ENCODE peak calls at places on chromosome 22, in seven cellular contexts. H is AG09319, A is mucosa of descending colon, P is GM20000, O is IMR-90, S is right atrium auricular region, K is chondrocyte. W is an unnamed sample.

GRCh38 chr22:43616645-43617044 is 195.5 kb downstream of the EFCAB6 start:
- DNase-seq in P (no peak), K (no peak), A (peak), H (no peak), O (no peak), S (no peak), W (no peak)

GRCh38 chr22:44684506-44685383 is 17.3 kb upstream of the PRR5 start:
- DNase-seq in P (peak), K (peak), A (peak), H (peak), O (peak), S (peak), W (peak)

GRCh38 chr22:37218399-37218770 is 6.1 kb upstream of the SSTR3 start:
- DNase-seq in H (no peak), P (no peak), O (no peak), A (no peak), K (no peak), S (no peak), W (no peak)

GRCh38 chr22:41092847-41093371 is 517 bp downstream of the EP300 start:
- DNase-seq in O (peak), A (peak), K (no peak), P (peak), H (no peak), S (no peak), W (no peak)

GRCh38 chr22:37276771-37277170 is 5.5 kb upstream of the CYTH4 start:
- DNase-seq in K (no peak), H (no peak), S (no peak), A (no peak), P (no peak), O (peak), W (no peak)

GRCh38 chr22:45162531-45162930 is 1.2 kb upstream of the NUP50 start:
- DNase-seq in A (peak), S (no peak), P (no peak), H (no peak), O (no peak), K (no peak), W (no peak)

GRCh38 chr22:44406581-44407403 is 91.2 kb downstream of the RTL6 start:
- DNase-seq in A (no peak), P (no peak), H (no peak), S (no peak), K (peak), O (peak), W (no peak)

GRCh38 chr22:24189249-24190158 is 8.2 kb downstream of the SUSD2 start:
- DNase-seq in H (peak), O (peak), P (peak), A (peak), S (peak), K (peak), W (peak)

GRCh38 chr22:36075230-36075629 is 46.6 kb upstream of the RBFOX2 start:
- DNase-seq in O (no peak), P (no peak), H (no peak), K (no peak), A (no peak), S (no peak), W (no peak)

GRCh38 chr22:43435851-43436535 is 24.2 kb downstream of the MPPED1 start:
- DNase-seq in H (no peak), P (no peak), K (no peak), A (no peak), O (no peak), S (no peak), W (no peak)

GRCh38 chr22:44273175-44273574 is 39.6 kb downstream of the SHISAL1 start:
- DNase-seq in S (no peak), P (no peak), K (no peak), A (no peak), H (no peak), O (no peak), W (no peak)

GRCh38 chr22:50250249-50250554 is 863 bp downstream of the HDAC10 start:
- DNase-seq in K (no peak), S (no peak), H (no peak), O (no peak), P (no peak), A (no peak), W (no peak)

GRCh38 chr22:33000342-33001280 is 57.6 kb downstream of the SYN3 start:
- DNase-seq in S (peak), K (no peak), P (peak), H (peak), O (peak), A (peak), W (no peak)

GRCh38 chr22:33620085-33620484 is 300.2 kb downstream of the LARGE1 start:
- DNase-seq in P (no peak), H (no peak), S (no peak), A (no peak), K (no peak), O (no peak), W (no peak)

GRCh38 chr22:44944891-44945600 is 64.8 kb downstream of the PHF21B start:
- DNase-seq in S (no peak), P (no peak), O (no peak), K (no peak), A (no peak), H (no peak), W (no peak)

GRCh38 chr22:29396126-29396525 is 7.8 kb upstream of the AP1B1 start:
- DNase-seq in S (no peak), K (no peak), P (no peak), A (no peak), O (no peak), H (no peak), W (no peak)

GRCh38 chr22:26835929-26836528 is 178.6 kb downstream of the MIAT start:
- DNase-seq in S (no peak), O (peak), K (no peak), P (peak), H (no peak), A (peak), W (no peak)

GRCh38 chr22:28254396-28254795 is 335.3 kb upstream of the PITPNB start:
- DNase-seq in P (no peak), S (no peak), K (no peak), H (no peak), O (peak), A (no peak), W (no peak)

GRCh38 chr22:33707581-33707980 is 212.7 kb downstream of the LARGE1 start:
- DNase-seq in A (no peak), P (no peak), H (no peak), O (no peak), S (no peak), K (no peak), W (no peak)

GRCh38 chr22:37218771-37219411 is 6.6 kb upstream of the SSTR3 start:
- DNase-seq in P (peak), K (no peak), H (no peak), S (no peak), A (no peak), O (no peak), W (no peak)

GRCh38 chr22:36761553-36762240 is 14.2 kb downstream of the IFT27 start:
- DNase-seq in K (peak), S (no peak), P (no peak), H (no peak), O (no peak), A (no peak), W (no peak)

GRCh38 chr22:29727248-29727551 is 7.4 kb downstream of the CABP7 start:
- DNase-seq in A (peak), S (no peak), O (peak), H (no peak), P (peak), K (no peak), W (no peak)

GRCh38 chr22:40334899-40335298 is 11.4 kb upstream of the ADSL start:
- DNase-seq in A (no peak), K (no peak), H (no peak), O (no peak), P (no peak), S (no peak), W (no peak)

GRCh38 chr22:27723708-27724107 is 77.8 kb downstream of the MN1 start:
- DNase-seq in A (no peak), P (no peak), O (no peak), S (no peak), K (no peak), H (no peak), W (no peak)

GRCh38 chr22:46801826-46802607 is 39.6 kb downstream of the TBC1D22A start:
- DNase-seq in K (no peak), P (no peak), H (no peak), A (no peak), O (no peak), S (no peak), W (no peak)

GRCh38 chr22:42895541-42895981 is 38.5 kb upstream of the ARFGAP3 start:
- DNase-seq in S (no peak), H (no peak), O (no peak), P (no peak), K (no peak), A (no peak), W (no peak)

GRCh38 chr22:17914474-17914873 is 109.9 kb downstream of the MICAL3 start:
- DNase-seq in S (no peak), K (no peak), O (no peak), P (no peak), A (no peak), H (no peak), W (no peak)

GRCh38 chr22:42697542-42698013 is 23.1 kb downstream of the A4GALT start:
- DNase-seq in O (peak), S (peak), K (no peak), P (no peak), A (peak), H (no peak), W (peak)

GRCh38 chr22:40121463-40121862 is 56.3 kb upstream of the TNRC6B start:
- DNase-seq in H (no peak), P (no peak), S (no peak), A (peak), K (no peak), O (no peak), W (no peak)

GRCh38 chr22:28582806-28583205 is 96.8 kb downstream of the TTC28 start:
- DNase-seq in A (no peak), P (no peak), K (no peak), O (peak), H (peak), S (no peak), W (peak)

GRCh38 chr22:44266811-44267760 is 45.7 kb downstream of the SHISAL1 start:
- DNase-seq in O (no peak), K (peak), S (no peak), P (no peak), A (no peak), H (no peak), W (no peak)

GRCh38 chr22:42343551-42344081 is 73.2 kb upstream of the TCF20 start:
- DNase-seq in S (no peak), A (no peak), P (peak), H (no peak), O (no peak), K (no peak), W (no peak)

GRCh38 chr22:31489632-31490495 is at the start of gene EIF4ENIF1:
- DNase-seq in P (peak), O (peak), H (peak), K (peak), S (peak), A (peak), W (peak)

GRCh38 chr22:31488988-31489617 is 539 bp downstream of the EIF4ENIF1 start:
- DNase-seq in S (no peak), A (peak), H (no peak), P (peak), O (peak), K (no peak), W (no peak)

GRCh38 chr22:31492151-31492550 is 2.5 kb upstream of the EIF4ENIF1 start:
- DNase-seq in O (no peak), P (no peak), A (no peak), K (no peak), H (no peak), S (no peak), W (no peak)

GRCh38 chr22:31491218-31491962 is 1.7 kb upstream of the EIF4ENIF1 start:
- DNase-seq in S (no peak), H (no peak), K (no peak), P (no peak), O (no peak), A (no peak), W (no peak)

DNA sequence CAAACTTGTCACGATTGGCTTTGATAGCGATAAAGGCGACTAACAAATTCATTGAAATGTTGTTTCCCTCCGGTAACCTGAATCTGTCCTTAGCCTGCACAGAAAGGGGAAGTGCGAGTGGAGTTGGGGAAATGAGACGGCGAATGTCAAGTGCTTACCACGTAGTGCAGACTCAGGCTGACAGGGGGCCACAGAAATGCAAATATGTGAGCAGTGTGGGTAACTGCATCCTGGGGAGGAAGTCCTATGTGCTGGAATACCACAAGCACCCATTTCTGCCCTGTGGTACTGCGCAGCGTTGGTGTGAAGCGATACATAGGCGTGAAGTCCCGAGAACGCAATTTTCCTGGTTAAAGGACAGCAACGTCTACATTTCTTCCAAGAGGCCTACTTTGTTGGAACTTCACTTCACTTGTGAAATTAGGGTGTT is 869 bp upstream of the EIF4ENIF1 start:
- DNase-seq in O (peak), A (peak), P (peak), K (no peak), H (peak), S (peak), W (peak)
- TF ChIP-seq CTCF in O (no peak), A (no peak), P (no peak), K (peak), H (peak), S (no peak), W (peak)

GRCh38 chr22:39013923-39014722 is at the start of gene APOBEC3C:
- DNase-seq in O (peak), P (peak), S (peak), K (no peak), A (peak), H (peak), W (peak)
- TF ChIP-seq CTCF in O (peak), P (no peak), S (no peak), K (peak), A (no peak), H (peak), W (peak)

GRCh38 chr22:38468761-38469305 is 937 bp downstream of the KDELR3 start:
- DNase-seq in K (no peak), S (no peak), H (no peak), P (peak), A (no peak), O (no peak), W (no peak)

GRCh38 chr22:38469306-38469781 is 1.4 kb downstream of the KDELR3 start:
- DNase-seq in A (no peak), K (no peak), S (no peak), H (no peak), O (no peak), P (peak), W (no peak)

GRCh38 chr22:38467438-38467903 is 425 bp upstream of the KDELR3 start:
- DNase-seq in A (peak), O (no peak), P (no peak), K (no peak), S (no peak), H (no peak), W (no peak)

GRCh38 chr22:38465673-38466490 is 2.0 kb upstream of the KDELR3 start:
- DNase-seq in O (no peak), A (no peak), K (peak), P (peak), S (no peak), H (no peak), W (no peak)

GRCh38 chr22:38467904-38468760 is at the start of gene KDELR3:
- DNase-seq in O (peak), S (no peak), A (peak), H (peak), K (no peak), P (peak), W (peak)
- TF ChIP-seq CTCF in O (peak), S (no peak), A (no peak), H (peak), K (peak), P (no peak), W (peak)

GRCh38 chr22:21982338-21982965 is at the start of gene TOP3B:
- DNase-seq in A (peak), P (peak), K (no peak), S (peak), H (peak), O (peak), W (peak)

GRCh38 chr22:21984793-21985192 is 2.2 kb upstream of the TOP3B start:
- DNase-seq in A (peak), P (peak), O (peak), H (no peak), S (no peak), K (no peak), W (no peak)

GRCh38 chr22:21989049-21989448 is 6.5 kb upstream of the TOP3B start:
- DNase-seq in P (no peak), K (no peak), O (no peak), S (no peak), A (no peak), H (no peak), W (no peak)

GRCh38 chr22:21981874-21982273 is 713 bp downstream of the TOP3B start:
- DNase-seq in H (no peak), A (no peak), P (no peak), K (no peak), S (no peak), O (no peak), W (no peak)

DNA sequence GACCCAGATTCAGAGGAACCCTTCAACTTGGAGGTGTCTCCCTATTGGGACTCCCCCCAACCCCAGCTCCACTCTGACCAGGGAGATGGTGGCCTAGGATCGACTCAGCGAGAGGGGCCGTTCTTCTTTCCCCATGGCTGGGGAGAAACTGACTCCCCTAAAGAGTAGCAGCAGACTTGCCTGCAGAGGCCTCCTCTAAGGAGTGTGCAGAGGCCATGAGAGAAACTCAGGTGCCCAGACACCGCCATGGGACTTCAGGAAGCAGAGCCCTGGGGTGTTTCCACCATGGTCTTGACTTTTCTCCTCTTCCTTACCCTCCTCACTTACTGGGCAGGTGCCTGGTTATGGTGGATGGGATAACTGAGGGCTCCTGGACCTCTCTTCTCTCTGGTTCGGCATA is 2.6 kb upstream of the TOP3B start:
- DNase-seq in K (no peak), H (no peak), A (no peak), S (no peak), O (no peak), P (no peak), W (no peak)
- TF ChIP-seq CTCF in K (no peak), H (no peak), A (no peak), S (no peak), O (no peak), P (no peak), W (no peak)

GRCh38 chr22:19716829-19717105 is 2.5 kb downstream of the SEPTIN5 start:
- DNase-seq in S (no peak), K (no peak), O (no peak), P (no peak), H (no peak), A (no peak), W (no peak)
- TF ChIP-seq CTCF in S (no peak), K (no peak), O (no peak), P (no peak), H (no peak), A (no peak), W (no peak)

GRCh38 chr22:48661984-48662383 is 1165.7 kb downstream of the BRD1 start:
- DNase-seq in H (no peak), P (no peak), S (no peak), A (no peak), O (no peak), K (no peak), W (no peak)

GRCh38 chr22:48662476-48663150 is 1165.1 kb downstream of the BRD1 start:
- DNase-seq in H (no peak), S (no peak), K (no peak), P (no peak), O (no peak), A (no peak), W (no peak)

GRCh38 chr22:48665286-48666010 is 1162.2 kb downstream of the BRD1 start:
- DNase-seq in P (no peak), H (no peak), S (no peak), A (no peak), O (no peak), K (no peak), W (no peak)

GRCh38 chr22:48664586-48664985 is 1163.1 kb downstream of the BRD1 start:
- DNase-seq in P (no peak), H (no peak), K (no peak), A (no peak), S (no peak), O (no peak), W (no peak)

GRCh38 chr22:48663297-48663696 is 1164.4 kb downstream of the BRD1 start:
- DNase-seq in A (no peak), P (no peak), K (no peak), S (no peak), O (no peak), H (no peak), W (no peak)
- TF ChIP-seq CTCF in A (no peak), P (peak), K (peak), S (no peak), O (no peak), H (no peak), W (peak)

GRCh38 chr22:22810018-22810427 is 77.6 kb upstream of the IGLL5 start:
- DNase-seq in A (peak), K (no peak), S (no peak), H (no peak), P (peak), O (peak), W (no peak)
- TF ChIP-seq CTCF in A (peak), K (peak), S (no peak), H (no peak), P (peak), O (peak), W (peak)

GRCh38 chr22:38699143-38699542 is 1.6 kb downstream of the JOSD1 start:
- DNase-seq in O (no peak), S (no peak), H (no peak), K (no peak), P (no peak), A (no peak), W (no peak)

GRCh38 chr22:38700789-38701628 is at the start of gene JOSD1:
- DNase-seq in O (peak), H (peak), P (peak), A (peak), S (peak), K (peak), W (peak)

GRCh38 chr22:38700271-38700788 is 413 bp downstream of the JOSD1 start:
- DNase-seq in A (peak), K (no peak), H (no peak), S (peak), O (no peak), P (no peak), W (no peak)

GRCh38 chr22:38698407-38699094 is 2.2 kb downstream of the JOSD1 start:
- DNase-seq in O (no peak), P (no peak), H (no peak), K (no peak), A (no peak), S (no peak), W (no peak)

DNA sequence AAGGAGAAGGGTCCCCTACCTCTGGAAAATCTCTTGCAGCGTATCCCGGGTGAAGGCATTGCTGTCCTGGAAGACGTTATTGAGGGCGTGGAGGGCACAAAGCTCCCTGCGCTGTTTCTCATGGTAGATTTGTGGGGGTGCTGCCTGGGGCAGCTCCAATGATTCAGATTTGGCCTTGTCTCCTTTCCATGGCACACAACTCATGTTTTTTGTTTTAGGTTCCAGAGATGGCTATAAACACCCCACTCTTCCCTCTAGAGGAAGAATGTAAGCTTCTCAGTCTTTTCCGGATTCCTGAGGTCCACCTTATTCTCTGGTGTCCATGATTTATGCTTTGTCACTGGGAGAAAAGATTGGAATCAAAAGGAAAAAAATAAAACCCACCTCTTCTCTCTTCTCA is 959 bp downstream of the JOSD1 start:
- DNase-seq in A (no peak), H (no peak), K (no peak), O (peak), S (no peak), P (no peak), W (no peak)
- TF ChIP-seq CTCF in A (no peak), H (no peak), K (peak), O (no peak), S (no peak), P (no peak), W (peak)